ENCODE peak calls at places on chromosomes 13 and 19, in six cellular contexts. One of them, this sample, is unnamed.
A peak's percentile ranks its signal among the peaks of the same experiment; 100 is the strongest.

GRCh38 chr13:75813323-75813722 is 177.2 kb downstream of the LMO7 start:
- DNase-seq in nephron progenitor cell: no peak
- DNase-seq in RWPE1: no peak
- DNase-seq in stimulated activated CD8-positive, alpha-beta memory T cell treated with anti-CD3 and anti-CD28 coated beads, Interleukin-2, amount 100 ng/mL, for 48 hours: no peak
- DNase-seq in activated T-cell treated with anti-CD3 and anti-CD28 coated beads for 1 hour: no peak
- DNase-seq in NCI-H1092 treated with DMSO at 0.1 percent for 48 hours: no peak
- DNase-seq in this sample: no peak

GRCh38 chr19:46503848-46504453 is 8.3 kb upstream of the PNMA8B start:
- DNase-seq in nephron progenitor cell: peak; percentile 8
- DNase-seq in RWPE1: no peak
- DNase-seq in stimulated activated CD8-positive, alpha-beta memory T cell treated with anti-CD3 and anti-CD28 coated beads, Interleukin-2, amount 100 ng/mL, for 48 hours: no peak
- DNase-seq in activated T-cell treated with anti-CD3 and anti-CD28 coated beads for 1 hour: no peak
- DNase-seq in NCI-H1092 treated with DMSO at 0.1 percent for 48 hours: no peak
- DNase-seq in this sample: no peak

GRCh38 chr13:43363156-43363918 is 340.0 kb downstream of the DNAJC15 start:
- DNase-seq in nephron progenitor cell: no peak
- DNase-seq in RWPE1: no peak
- DNase-seq in stimulated activated CD8-positive, alpha-beta memory T cell treated with anti-CD3 and anti-CD28 coated beads, Interleukin-2, amount 100 ng/mL, for 48 hours: no peak
- DNase-seq in activated T-cell treated with anti-CD3 and anti-CD28 coated beads for 1 hour: no peak
- DNase-seq in NCI-H1092 treated with DMSO at 0.1 percent for 48 hours: peak; percentile 28
- DNase-seq in this sample: no peak

GRCh38 chr13:103961129-103961528 is 894.9 kb upstream of the SLC10A2 start:
- DNase-seq in nephron progenitor cell: no peak
- DNase-seq in RWPE1: no peak
- DNase-seq in stimulated activated CD8-positive, alpha-beta memory T cell treated with anti-CD3 and anti-CD28 coated beads, Interleukin-2, amount 100 ng/mL, for 48 hours: no peak
- DNase-seq in activated T-cell treated with anti-CD3 and anti-CD28 coated beads for 1 hour: no peak
- DNase-seq in NCI-H1092 treated with DMSO at 0.1 percent for 48 hours: no peak
- DNase-seq in this sample: no peak

GRCh38 chr19:49086296-49086695 is 1.0 kb downstream of the SNRNP70 start:
- DNase-seq in nephron progenitor cell: no peak
- DNase-seq in RWPE1: no peak
- DNase-seq in stimulated activated CD8-positive, alpha-beta memory T cell treated with anti-CD3 and anti-CD28 coated beads, Interleukin-2, amount 100 ng/mL, for 48 hours: no peak
- DNase-seq in activated T-cell treated with anti-CD3 and anti-CD28 coated beads for 1 hour: no peak
- DNase-seq in NCI-H1092 treated with DMSO at 0.1 percent for 48 hours: no peak
- DNase-seq in this sample: no peak

GRCh38 chr13:37481005-37481857 is 117.3 kb downstream of the POSTN start:
- DNase-seq in nephron progenitor cell: no peak
- DNase-seq in RWPE1: no peak
- DNase-seq in stimulated activated CD8-positive, alpha-beta memory T cell treated with anti-CD3 and anti-CD28 coated beads, Interleukin-2, amount 100 ng/mL, for 48 hours: no peak
- DNase-seq in activated T-cell treated with anti-CD3 and anti-CD28 coated beads for 1 hour: no peak
- DNase-seq in NCI-H1092 treated with DMSO at 0.1 percent for 48 hours: peak; percentile 19
- DNase-seq in this sample: no peak

GRCh38 chr13:19882231-19882630 is 18.8 kb upstream of the ZMYM5 start:
- DNase-seq in nephron progenitor cell: no peak
- DNase-seq in RWPE1: no peak
- DNase-seq in stimulated activated CD8-positive, alpha-beta memory T cell treated with anti-CD3 and anti-CD28 coated beads, Interleukin-2, amount 100 ng/mL, for 48 hours: no peak
- DNase-seq in activated T-cell treated with anti-CD3 and anti-CD28 coated beads for 1 hour: no peak
- DNase-seq in NCI-H1092 treated with DMSO at 0.1 percent for 48 hours: no peak
- DNase-seq in this sample: no peak

GRCh38 chr19:10817291-10818038 is 18.5 kb downstream of the TMED1 start:
- DNase-seq in nephron progenitor cell: no peak
- DNase-seq in RWPE1: no peak
- DNase-seq in stimulated activated CD8-positive, alpha-beta memory T cell treated with anti-CD3 and anti-CD28 coated beads, Interleukin-2, amount 100 ng/mL, for 48 hours: no peak
- DNase-seq in activated T-cell treated with anti-CD3 and anti-CD28 coated beads for 1 hour: no peak
- DNase-seq in NCI-H1092 treated with DMSO at 0.1 percent for 48 hours: no peak
- DNase-seq in this sample: no peak

GRCh38 chr19:13099073-13099999 is 3.3 kb downstream of the LYL1 start:
- DNase-seq in nephron progenitor cell: peak; percentile 59
- DNase-seq in RWPE1: no peak
- DNase-seq in stimulated activated CD8-positive, alpha-beta memory T cell treated with anti-CD3 and anti-CD28 coated beads, Interleukin-2, amount 100 ng/mL, for 48 hours: peak; percentile 62
- DNase-seq in activated T-cell treated with anti-CD3 and anti-CD28 coated beads for 1 hour: peak; percentile 67
- DNase-seq in NCI-H1092 treated with DMSO at 0.1 percent for 48 hours: no peak
- DNase-seq in this sample: no peak

GRCh38 chr19:56113071-56113632 is 7.9 kb downstream of the ZNF787 start:
- DNase-seq in nephron progenitor cell: no peak
- DNase-seq in RWPE1: no peak
- DNase-seq in stimulated activated CD8-positive, alpha-beta memory T cell treated with anti-CD3 and anti-CD28 coated beads, Interleukin-2, amount 100 ng/mL, for 48 hours: no peak
- DNase-seq in activated T-cell treated with anti-CD3 and anti-CD28 coated beads for 1 hour: no peak
- DNase-seq in NCI-H1092 treated with DMSO at 0.1 percent for 48 hours: no peak
- DNase-seq in this sample: no peak

GRCh38 chr19:55368701-55369563 is 1.3 kb downstream of the IL11 start:
- DNase-seq in nephron progenitor cell: peak; percentile 45
- DNase-seq in RWPE1: peak; percentile 71
- DNase-seq in stimulated activated CD8-positive, alpha-beta memory T cell treated with anti-CD3 and anti-CD28 coated beads, Interleukin-2, amount 100 ng/mL, for 48 hours: no peak
- DNase-seq in activated T-cell treated with anti-CD3 and anti-CD28 coated beads for 1 hour: no peak
- DNase-seq in NCI-H1092 treated with DMSO at 0.1 percent for 48 hours: no peak
- DNase-seq in this sample: no peak

GRCh38 chr13:109642358-109642757 is 144.0 kb downstream of the IRS2 start:
- DNase-seq in nephron progenitor cell: no peak
- DNase-seq in RWPE1: no peak
- DNase-seq in stimulated activated CD8-positive, alpha-beta memory T cell treated with anti-CD3 and anti-CD28 coated beads, Interleukin-2, amount 100 ng/mL, for 48 hours: no peak
- DNase-seq in activated T-cell treated with anti-CD3 and anti-CD28 coated beads for 1 hour: no peak
- DNase-seq in NCI-H1092 treated with DMSO at 0.1 percent for 48 hours: no peak
- DNase-seq in this sample: no peak

GRCh38 chr13:107138468-107138867 is 570.5 kb upstream of the ARGLU1 start:
- DNase-seq in nephron progenitor cell: no peak
- DNase-seq in RWPE1: no peak
- DNase-seq in stimulated activated CD8-positive, alpha-beta memory T cell treated with anti-CD3 and anti-CD28 coated beads, Interleukin-2, amount 100 ng/mL, for 48 hours: no peak
- DNase-seq in activated T-cell treated with anti-CD3 and anti-CD28 coated beads for 1 hour: no peak
- DNase-seq in NCI-H1092 treated with DMSO at 0.1 percent for 48 hours: no peak
- DNase-seq in this sample: no peak

GRCh38 chr13:30125422-30126073 is 181.8 kb downstream of the KATNAL1 start:
- DNase-seq in nephron progenitor cell: no peak
- DNase-seq in RWPE1: peak; percentile 71
- DNase-seq in stimulated activated CD8-positive, alpha-beta memory T cell treated with anti-CD3 and anti-CD28 coated beads, Interleukin-2, amount 100 ng/mL, for 48 hours: no peak
- DNase-seq in activated T-cell treated with anti-CD3 and anti-CD28 coated beads for 1 hour: no peak
- DNase-seq in NCI-H1092 treated with DMSO at 0.1 percent for 48 hours: peak; percentile 67
- DNase-seq in this sample: no peak

GRCh38 chr13:61685683-61686013 is 270.0 kb upstream of the PCDH20 start:
- DNase-seq in nephron progenitor cell: peak; percentile 16
- DNase-seq in RWPE1: no peak
- DNase-seq in stimulated activated CD8-positive, alpha-beta memory T cell treated with anti-CD3 and anti-CD28 coated beads, Interleukin-2, amount 100 ng/mL, for 48 hours: no peak
- DNase-seq in activated T-cell treated with anti-CD3 and anti-CD28 coated beads for 1 hour: no peak
- DNase-seq in NCI-H1092 treated with DMSO at 0.1 percent for 48 hours: peak; percentile 16
- DNase-seq in this sample: peak; percentile 38

GRCh38 chr19:27972291-27973040 is 1240.5 kb downstream of the UQCRFS1 start:
- DNase-seq in nephron progenitor cell: no peak
- DNase-seq in RWPE1: no peak
- DNase-seq in stimulated activated CD8-positive, alpha-beta memory T cell treated with anti-CD3 and anti-CD28 coated beads, Interleukin-2, amount 100 ng/mL, for 48 hours: no peak
- DNase-seq in activated T-cell treated with anti-CD3 and anti-CD28 coated beads for 1 hour: no peak
- DNase-seq in NCI-H1092 treated with DMSO at 0.1 percent for 48 hours: no peak
- DNase-seq in this sample: no peak

GRCh38 chr19:38024991-38025716 is 118.1 kb downstream of the SIPA1L3 start:
- DNase-seq in nephron progenitor cell: no peak
- DNase-seq in RWPE1: no peak
- DNase-seq in stimulated activated CD8-positive, alpha-beta memory T cell treated with anti-CD3 and anti-CD28 coated beads, Interleukin-2, amount 100 ng/mL, for 48 hours: no peak
- DNase-seq in activated T-cell treated with anti-CD3 and anti-CD28 coated beads for 1 hour: no peak
- DNase-seq in NCI-H1092 treated with DMSO at 0.1 percent for 48 hours: peak; percentile 48
- DNase-seq in this sample: no peak

GRCh38 chr19:11479470-11480080 is 1.3 kb downstream of the ELAVL3 start:
- DNase-seq in nephron progenitor cell: peak; percentile 75
- DNase-seq in RWPE1: peak; percentile 45
- DNase-seq in stimulated activated CD8-positive, alpha-beta memory T cell treated with anti-CD3 and anti-CD28 coated beads, Interleukin-2, amount 100 ng/mL, for 48 hours: peak; percentile 9
- DNase-seq in activated T-cell treated with anti-CD3 and anti-CD28 coated beads for 1 hour: no peak
- DNase-seq in NCI-H1092 treated with DMSO at 0.1 percent for 48 hours: peak; percentile 68
- DNase-seq in this sample: peak; percentile 74

GRCh38 chr19:15291666-15292065 is 40.7 kb downstream of the BRD4 start:
- DNase-seq in nephron progenitor cell: no peak
- DNase-seq in RWPE1: no peak
- DNase-seq in stimulated activated CD8-positive, alpha-beta memory T cell treated with anti-CD3 and anti-CD28 coated beads, Interleukin-2, amount 100 ng/mL, for 48 hours: no peak
- DNase-seq in activated T-cell treated with anti-CD3 and anti-CD28 coated beads for 1 hour: no peak
- DNase-seq in NCI-H1092 treated with DMSO at 0.1 percent for 48 hours: no peak
- DNase-seq in this sample: no peak

GRCh38 chr13:29978211-29978610 is 127.8 kb upstream of the UBL3 start:
- DNase-seq in nephron progenitor cell: no peak
- DNase-seq in RWPE1: no peak
- DNase-seq in stimulated activated CD8-positive, alpha-beta memory T cell treated with anti-CD3 and anti-CD28 coated beads, Interleukin-2, amount 100 ng/mL, for 48 hours: no peak
- DNase-seq in activated T-cell treated with anti-CD3 and anti-CD28 coated beads for 1 hour: no peak
- DNase-seq in NCI-H1092 treated with DMSO at 0.1 percent for 48 hours: no peak
- DNase-seq in this sample: no peak

GRCh38 chr19:48608798-48609263 is 2.3 kb downstream of the SPACA4 start:
- DNase-seq in nephron progenitor cell: no peak
- DNase-seq in RWPE1: peak; percentile 51
- DNase-seq in stimulated activated CD8-positive, alpha-beta memory T cell treated with anti-CD3 and anti-CD28 coated beads, Interleukin-2, amount 100 ng/mL, for 48 hours: no peak
- DNase-seq in activated T-cell treated with anti-CD3 and anti-CD28 coated beads for 1 hour: peak; percentile 22
- DNase-seq in NCI-H1092 treated with DMSO at 0.1 percent for 48 hours: peak; percentile 40
- DNase-seq in this sample: peak; percentile 61

GRCh38 chr13:110799246-110800236 is 86.0 kb downstream of the ING1 start:
- DNase-seq in nephron progenitor cell: no peak
- DNase-seq in RWPE1: no peak
- DNase-seq in stimulated activated CD8-positive, alpha-beta memory T cell treated with anti-CD3 and anti-CD28 coated beads, Interleukin-2, amount 100 ng/mL, for 48 hours: no peak
- DNase-seq in activated T-cell treated with anti-CD3 and anti-CD28 coated beads for 1 hour: no peak
- DNase-seq in NCI-H1092 treated with DMSO at 0.1 percent for 48 hours: no peak
- DNase-seq in this sample: no peak

GRCh38 chr19:14409157-14410053 is 9.7 kb downstream of the DDX39A start:
- DNase-seq in nephron progenitor cell: no peak
- DNase-seq in RWPE1: no peak
- DNase-seq in stimulated activated CD8-positive, alpha-beta memory T cell treated with anti-CD3 and anti-CD28 coated beads, Interleukin-2, amount 100 ng/mL, for 48 hours: no peak
- DNase-seq in activated T-cell treated with anti-CD3 and anti-CD28 coated beads for 1 hour: no peak
- DNase-seq in NCI-H1092 treated with DMSO at 0.1 percent for 48 hours: no peak
- DNase-seq in this sample: no peak

GRCh38 chr19:6458695-6459355 is 767 bp downstream of the SLC25A23 start:
- DNase-seq in nephron progenitor cell: no peak
- DNase-seq in RWPE1: peak; percentile 22
- DNase-seq in stimulated activated CD8-positive, alpha-beta memory T cell treated with anti-CD3 and anti-CD28 coated beads, Interleukin-2, amount 100 ng/mL, for 48 hours: no peak
- DNase-seq in activated T-cell treated with anti-CD3 and anti-CD28 coated beads for 1 hour: no peak
- DNase-seq in NCI-H1092 treated with DMSO at 0.1 percent for 48 hours: no peak
- DNase-seq in this sample: no peak

GRCh38 chr13:46992383-46992952 is 95.6 kb upstream of the HTR2A start:
- DNase-seq in nephron progenitor cell: no peak
- DNase-seq in RWPE1: peak; percentile 20
- DNase-seq in stimulated activated CD8-positive, alpha-beta memory T cell treated with anti-CD3 and anti-CD28 coated beads, Interleukin-2, amount 100 ng/mL, for 48 hours: no peak
- DNase-seq in activated T-cell treated with anti-CD3 and anti-CD28 coated beads for 1 hour: no peak
- DNase-seq in NCI-H1092 treated with DMSO at 0.1 percent for 48 hours: no peak
- DNase-seq in this sample: peak; percentile 44

GRCh38 chr13:23557043-23557442 is 13.2 kb upstream of the TNFRSF19 start:
- DNase-seq in nephron progenitor cell: no peak
- DNase-seq in RWPE1: no peak
- DNase-seq in stimulated activated CD8-positive, alpha-beta memory T cell treated with anti-CD3 and anti-CD28 coated beads, Interleukin-2, amount 100 ng/mL, for 48 hours: no peak
- DNase-seq in activated T-cell treated with anti-CD3 and anti-CD28 coated beads for 1 hour: no peak
- DNase-seq in NCI-H1092 treated with DMSO at 0.1 percent for 48 hours: no peak
- DNase-seq in this sample: no peak

GRCh38 chr13:62847520-62847919 is 1431.9 kb upstream of the PCDH20 start:
- DNase-seq in nephron progenitor cell: no peak
- DNase-seq in RWPE1: no peak
- DNase-seq in stimulated activated CD8-positive, alpha-beta memory T cell treated with anti-CD3 and anti-CD28 coated beads, Interleukin-2, amount 100 ng/mL, for 48 hours: no peak
- DNase-seq in activated T-cell treated with anti-CD3 and anti-CD28 coated beads for 1 hour: no peak
- DNase-seq in NCI-H1092 treated with DMSO at 0.1 percent for 48 hours: no peak
- DNase-seq in this sample: peak; percentile 62

GRCh38 chr13:71540098-71540497 is 326.9 kb downstream of the DACH1 start:
- DNase-seq in nephron progenitor cell: no peak
- DNase-seq in RWPE1: no peak
- DNase-seq in stimulated activated CD8-positive, alpha-beta memory T cell treated with anti-CD3 and anti-CD28 coated beads, Interleukin-2, amount 100 ng/mL, for 48 hours: no peak
- DNase-seq in activated T-cell treated with anti-CD3 and anti-CD28 coated beads for 1 hour: no peak
- DNase-seq in NCI-H1092 treated with DMSO at 0.1 percent for 48 hours: no peak
- DNase-seq in this sample: no peak

GRCh38 chr19:55345818-55346724 is 6.4 kb downstream of the KMT5C start:
- DNase-seq in nephron progenitor cell: no peak
- DNase-seq in RWPE1: no peak
- DNase-seq in stimulated activated CD8-positive, alpha-beta memory T cell treated with anti-CD3 and anti-CD28 coated beads, Interleukin-2, amount 100 ng/mL, for 48 hours: no peak
- DNase-seq in activated T-cell treated with anti-CD3 and anti-CD28 coated beads for 1 hour: no peak
- DNase-seq in NCI-H1092 treated with DMSO at 0.1 percent for 48 hours: no peak
- DNase-seq in this sample: no peak